ENCODE peak calls at places on chromosomes 1 and 21, in six cellular contexts. One of them, this sample, is unnamed.

GRCh38 chr1:58783090-58783992 is 506 bp downstream of the JUN start:
- DNase-seq in lower lobe of right lung: peak
- DNase-seq in CD8-positive, alpha-beta memory T cell: peak
- DNase-seq in iPS DF 6.9: no peak
- DNase-seq in testis: peak
- DNase-seq in tibial artery: peak
- DNase-seq in this sample: peak

GRCh38 chr1:47646676-47647075 is 208.8 kb downstream of the FOXD2 start:
- DNase-seq in tibial artery: no peak
- DNase-seq in testis: no peak
- DNase-seq in CD8-positive, alpha-beta memory T cell: no peak
- DNase-seq in iPS DF 6.9: no peak
- DNase-seq in lower lobe of right lung: no peak
- DNase-seq in this sample: no peak

GRCh38 chr1:221166162-221166500 is 286.9 kb downstream of the HLX start:
- DNase-seq in CD8-positive, alpha-beta memory T cell: no peak
- DNase-seq in testis: no peak
- DNase-seq in iPS DF 6.9: no peak
- DNase-seq in tibial artery: no peak
- DNase-seq in lower lobe of right lung: no peak
- DNase-seq in this sample: no peak

GRCh38 chr1:9331558-9332346 is 39.1 kb downstream of the SPSB1 start:
- DNase-seq in CD8-positive, alpha-beta memory T cell: no peak
- DNase-seq in testis: no peak
- DNase-seq in lower lobe of right lung: no peak
- DNase-seq in iPS DF 6.9: no peak
- DNase-seq in tibial artery: no peak
- DNase-seq in this sample: no peak

GRCh38 chr1:44621841-44622286 is 52.4 kb downstream of the TMEM53 start:
- DNase-seq in lower lobe of right lung: no peak
- DNase-seq in tibial artery: no peak
- DNase-seq in CD8-positive, alpha-beta memory T cell: no peak
- DNase-seq in iPS DF 6.9: no peak
- DNase-seq in testis: no peak
- DNase-seq in this sample: no peak

GRCh38 chr1:81369814-81370213 is 430.9 kb upstream of the ADGRL2 start:
- DNase-seq in iPS DF 6.9: no peak
- DNase-seq in tibial artery: no peak
- DNase-seq in lower lobe of right lung: no peak
- DNase-seq in testis: no peak
- DNase-seq in CD8-positive, alpha-beta memory T cell: no peak
- DNase-seq in this sample: no peak

GRCh38 chr1:164308101-164308500 is 250.9 kb upstream of the PBX1 start:
- DNase-seq in CD8-positive, alpha-beta memory T cell: no peak
- DNase-seq in lower lobe of right lung: no peak
- DNase-seq in iPS DF 6.9: no peak
- DNase-seq in testis: no peak
- DNase-seq in tibial artery: no peak
- DNase-seq in this sample: no peak

GRCh38 chr1:225880210-225880584 is 2.0 kb downstream of the TMEM63A start:
- DNase-seq in tibial artery: no peak
- DNase-seq in iPS DF 6.9: no peak
- DNase-seq in testis: no peak
- DNase-seq in CD8-positive, alpha-beta memory T cell: no peak
- DNase-seq in lower lobe of right lung: peak
- DNase-seq in this sample: no peak

GRCh38 chr1:60132985-60133673 is 59.6 kb upstream of the C1orf87 start:
- DNase-seq in testis: no peak
- DNase-seq in iPS DF 6.9: no peak
- DNase-seq in tibial artery: peak
- DNase-seq in lower lobe of right lung: no peak
- DNase-seq in CD8-positive, alpha-beta memory T cell: no peak
- DNase-seq in this sample: no peak

GRCh38 chr1:193538004-193538355 is 351.6 kb upstream of the B3GALT2 start:
- DNase-seq in lower lobe of right lung: no peak
- DNase-seq in testis: no peak
- DNase-seq in CD8-positive, alpha-beta memory T cell: no peak
- DNase-seq in iPS DF 6.9: no peak
- DNase-seq in tibial artery: no peak
- DNase-seq in this sample: no peak

GRCh38 chr1:11790880-11791715 is 14.7 kb downstream of the MTHFR start:
- DNase-seq in tibial artery: peak
- DNase-seq in testis: peak
- DNase-seq in lower lobe of right lung: peak
- DNase-seq in iPS DF 6.9: no peak
- DNase-seq in CD8-positive, alpha-beta memory T cell: no peak
- DNase-seq in this sample: no peak

GRCh38 chr1:31161571-31161970 is 78.1 kb downstream of the NKAIN1 start:
- DNase-seq in tibial artery: no peak
- DNase-seq in CD8-positive, alpha-beta memory T cell: no peak
- DNase-seq in iPS DF 6.9: no peak
- DNase-seq in testis: no peak
- DNase-seq in lower lobe of right lung: no peak
- DNase-seq in this sample: no peak

GRCh38 chr1:32967863-32968571 is 3.4 kb upstream of the RNF19B start:
- DNase-seq in CD8-positive, alpha-beta memory T cell: no peak
- DNase-seq in tibial artery: no peak
- DNase-seq in lower lobe of right lung: no peak
- DNase-seq in testis: no peak
- DNase-seq in iPS DF 6.9: no peak
- DNase-seq in this sample: no peak

GRCh38 chr21:37658994-37659458 is 257.2 kb downstream of the KCNJ6 start:
- DNase-seq in lower lobe of right lung: no peak
- DNase-seq in tibial artery: peak
- DNase-seq in CD8-positive, alpha-beta memory T cell: no peak
- DNase-seq in testis: peak
- DNase-seq in iPS DF 6.9: no peak
- DNase-seq in this sample: no peak

GRCh38 chr1:1213153-1213918 is 617 bp downstream of the TNFRSF4 start:
- DNase-seq in lower lobe of right lung: no peak
- DNase-seq in testis: no peak
- DNase-seq in CD8-positive, alpha-beta memory T cell: peak
- DNase-seq in iPS DF 6.9: no peak
- DNase-seq in tibial artery: no peak
- DNase-seq in this sample: no peak

GRCh38 chr1:118136511-118136937 is 48.5 kb downstream of the SPAG17 start:
- DNase-seq in tibial artery: no peak
- DNase-seq in CD8-positive, alpha-beta memory T cell: no peak
- DNase-seq in iPS DF 6.9: no peak
- DNase-seq in testis: no peak
- DNase-seq in lower lobe of right lung: peak
- DNase-seq in this sample: peak

GRCh38 chr1:237799762-237800474 is 90.8 kb downstream of the ZP4 start:
- DNase-seq in testis: peak
- DNase-seq in lower lobe of right lung: no peak
- DNase-seq in iPS DF 6.9: peak
- DNase-seq in tibial artery: no peak
- DNase-seq in CD8-positive, alpha-beta memory T cell: no peak
- DNase-seq in this sample: no peak

GRCh38 chr1:54081306-54082270 is 28.2 kb downstream of the TCEANC2 start:
- DNase-seq in testis: peak
- DNase-seq in CD8-positive, alpha-beta memory T cell: peak
- DNase-seq in tibial artery: peak
- DNase-seq in lower lobe of right lung: peak
- DNase-seq in iPS DF 6.9: peak
- DNase-seq in this sample: peak

GRCh38 chr1:81517987-81518386 is 282.7 kb upstream of the ADGRL2 start:
- DNase-seq in testis: no peak
- DNase-seq in lower lobe of right lung: no peak
- DNase-seq in tibial artery: no peak
- DNase-seq in iPS DF 6.9: no peak
- DNase-seq in CD8-positive, alpha-beta memory T cell: no peak
- DNase-seq in this sample: no peak

This sample was measured in T-helper 2 cell treated with Interferon-gamma antibody and Interleukin-4, amounts not matched to agents 5 μg/mL and 100 μg/mL, for 36 hours.